ENCODE peak calls at places on chromosomes 5 and 9, in nine cellular contexts. L, P, A, K, M, N, O, Q and W are unnamed samples.

GRCh38 chr9:114046237-114046755 is 31.8 kb downstream of the AMBP start:
- DNase-seq in N (no peak), Q (no peak), L (no peak), K (no peak), A (no peak), M (no peak), P (no peak), O (no peak), W (no peak)

GRCh38 chr9:107174441-107174840 is 108.6 kb upstream of the RAD23B start:
- DNase-seq in A (no peak), P (no peak), M (no peak), O (no peak), N (no peak), L (no peak), K (no peak), Q (no peak), W (peak)

GRCh38 chr9:122005597-122005996 is 87.5 kb downstream of the TTLL11 start:
- DNase-seq in N (no peak), A (no peak), O (no peak), L (peak), Q (no peak), K (no peak), P (no peak), M (no peak), W (peak)

GRCh38 chr9:127336708-127337352 is 60.1 kb upstream of the SLC2A8 start:
- DNase-seq in A (peak), K (no peak), Q (no peak), O (no peak), M (no peak), L (no peak), N (no peak), P (no peak), W (peak)

GRCh38 chr5:142434322-142434612 is 109.4 kb upstream of the SPRY4 start:
- DNase-seq in A (no peak), K (no peak), O (no peak), Q (no peak), N (no peak), L (no peak), P (no peak), M (no peak), W (no peak)

GRCh38 chr5:38695021-38695961 is 138.8 kb upstream of the LIFR start:
- DNase-seq in Q (no peak), L (peak), M (no peak), N (no peak), O (no peak), P (no peak), A (no peak), K (no peak), W (no peak)

GRCh38 chr5:175729829-175730277 is 72.0 kb downstream of the HRH2 start:
- DNase-seq in O (peak), K (no peak), N (peak), M (peak), L (peak), P (peak), A (peak), Q (peak), W (peak)

GRCh38 chr9:85430659-85431370 is 310.9 kb downstream of the AGTPBP1 start:
- DNase-seq in N (no peak), M (no peak), Q (no peak), A (no peak), P (no peak), O (no peak), K (no peak), L (peak), W (no peak)

GRCh38 chr9:92706218-92706940 is 36.4 kb upstream of the IPPK start:
- DNase-seq in M (no peak), A (no peak), L (peak), N (no peak), O (no peak), P (peak), K (no peak), Q (no peak), W (no peak)